ENCODE peak calls at places on chromosomes 5 and 9, in seven cellular contexts. E is H9, Q is fibroblast of the aortic adventitia, Z is epithelial cell of esophagus, S is fibroblast of lung, T is fibroblast of mammary gland, M is lower lobe of right lung. A is an unnamed sample.
A peak's percentile ranks its signal among the peaks of the same experiment; 100 is the strongest.

GRCh38 chr5:80408976-80409926 is 1.4 kb downstream of the ZFYVE16 start:
- DNase-seq in E (no peak), Q (peak; percentile 16), Z (peak; percentile 3), S (peak; percentile 38), T (peak; percentile 21), M (no peak), A (no peak)

GRCh38 chr5:142597546-142598337 is 88.1 kb downstream of the FGF1 start:
- DNase-seq in E (peak; percentile 48), Q (peak; percentile 80), Z (peak; percentile 93), S (peak; percentile 77), T (peak; percentile 92), M (no peak), A (peak; percentile 19)

GRCh38 chr5:67693956-67694564 is 497.5 kb upstream of the CD180 start:
- DNase-seq in E (no peak), Q (peak; percentile 67), Z (no peak), S (peak; percentile 98), T (peak; percentile 89), M (peak; percentile 54), A (no peak)

GRCh38 chr9:123359106-123359505 is 3.1 kb downstream of the CRB2 start:
- DNase-seq in E (no peak), Q (no peak), Z (no peak), S (no peak), T (no peak), M (no peak), A (no peak)

GRCh38 chr9:109312783-109313182 is 8.1 kb downstream of the EPB41L4B start:
- DNase-seq in E (no peak), Q (no peak), Z (no peak), S (no peak), T (no peak), M (no peak), A (no peak)

GRCh38 chr9:126674365-126675146 is 60.8 kb downstream of the LMX1B start:
- DNase-seq in E (no peak), Q (no peak), Z (no peak), S (no peak), T (no peak), M (no peak), A (no peak)

GRCh38 chr9:85515021-85515420 is 226.7 kb downstream of the AGTPBP1 start:
- DNase-seq in E (no peak), Q (no peak), Z (peak; percentile 95), S (no peak), T (no peak), M (no peak), A (no peak)

GRCh38 chr9:110638381-110638954 is 30.1 kb upstream of the MUSK start:
- DNase-seq in E (no peak), Q (peak; percentile 79), Z (peak; percentile 39), S (peak; percentile 74), T (peak; percentile 70), M (no peak), A (no peak)

GRCh38 chr5:42811591-42812392 is at the start of gene SELENOP:
- DNase-seq in E (no peak), Q (peak; percentile 26), Z (no peak), S (peak; percentile 94), T (peak; percentile 60), M (no peak), A (peak; percentile 14)

GRCh38 chr9:82532504-82532903 is 530.4 kb downstream of the RASEF start:
- DNase-seq in E (no peak), Q (peak; percentile 56), Z (peak; percentile 27), S (peak; percentile 14), T (peak; percentile 4), M (no peak), A (no peak)
- TF ChIP-seq CTCF in E (peak; percentile 36), Q (peak; percentile 41), Z (peak; percentile 39), S (peak; percentile 6), T (no peak), M (peak; percentile 51), A (no peak)

DNA sequence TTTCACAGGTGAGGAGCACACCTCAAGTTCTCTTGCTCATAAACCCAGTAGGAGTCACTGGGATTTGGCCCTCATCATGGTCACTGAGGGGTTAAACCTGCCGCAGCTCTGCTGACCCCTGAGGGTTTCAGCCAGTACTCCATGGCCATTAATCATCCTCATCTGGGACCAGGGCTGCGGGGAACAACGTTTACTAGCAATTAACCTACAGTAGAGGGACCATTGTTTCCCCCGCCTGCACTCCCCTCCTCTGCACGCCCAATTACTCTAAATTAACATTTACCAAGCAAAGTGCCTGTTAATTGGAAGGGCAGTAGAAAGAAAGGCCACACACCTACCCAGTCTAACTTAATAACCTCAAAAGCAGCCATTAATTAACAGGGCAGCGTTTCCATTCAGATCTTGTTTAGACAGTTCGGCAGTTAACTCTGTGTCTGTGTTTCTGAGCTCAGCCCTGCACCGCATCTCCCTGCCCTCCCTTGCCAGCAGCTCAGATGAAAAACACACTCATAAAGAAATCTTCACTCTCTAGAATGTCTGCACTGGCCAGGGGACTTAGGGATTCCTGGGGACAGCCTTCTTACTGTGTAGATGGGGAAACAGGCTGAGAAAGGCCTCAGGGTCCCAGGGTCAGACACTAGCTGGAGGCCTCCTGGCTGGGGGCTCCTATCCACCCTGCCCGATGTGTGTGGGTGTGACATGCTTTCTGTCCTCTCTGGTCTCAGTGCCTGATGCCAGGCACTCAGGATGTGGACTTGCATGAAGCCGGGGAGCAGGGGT is 51.6 kb downstream of the ALG2 start:
- DNase-seq in E (peak; percentile 72), Q (no peak), Z (no peak), S (no peak), T (no peak), M (no peak), A (no peak)
- TF ChIP-seq CTCF in E (peak; percentile 60), Q (no peak), Z (no peak), S (no peak), T (no peak), M (no peak), A (no peak)

DNA sequence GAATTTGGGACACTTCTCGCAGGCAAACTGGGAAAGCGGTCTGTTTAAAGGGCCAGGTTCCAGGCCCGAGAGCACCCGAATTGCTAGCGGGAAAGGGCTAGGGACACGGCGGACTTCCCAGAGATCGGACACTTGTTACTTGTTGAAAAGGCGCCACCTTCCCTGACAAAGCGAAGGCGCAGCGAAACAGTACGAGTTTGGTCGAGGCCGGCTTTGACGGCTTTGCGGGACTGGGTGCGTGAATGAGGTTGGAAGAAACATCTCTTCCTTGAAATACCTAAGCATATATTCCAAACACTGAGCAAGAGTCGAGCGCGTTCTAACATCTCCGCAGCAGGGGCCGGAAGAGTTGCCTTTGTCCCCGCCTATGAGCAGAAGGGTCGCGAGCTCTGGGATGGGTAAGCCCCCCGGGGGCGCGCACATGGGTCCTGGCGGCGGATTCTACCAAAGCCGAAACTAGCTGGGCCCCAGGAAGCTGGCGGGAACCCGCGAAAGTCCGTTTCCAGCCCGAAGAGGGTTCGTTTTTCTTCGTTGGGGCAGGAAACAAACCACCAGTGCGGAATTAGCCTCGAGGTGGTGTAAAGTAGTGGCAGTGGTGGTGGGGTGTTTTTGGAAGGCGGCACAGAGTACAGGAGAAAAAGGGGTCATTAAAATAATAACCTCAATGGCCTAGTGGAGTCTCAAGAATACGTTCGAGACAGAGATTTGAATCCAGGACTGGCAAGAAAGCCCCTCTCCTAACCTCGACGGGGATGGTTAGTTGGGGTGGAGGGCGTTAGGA is 1.5 kb downstream of the GDNF start:
- DNase-seq in E (peak; percentile 75), Q (peak; percentile 33), Z (no peak), S (no peak), T (peak; percentile 33), M (no peak), A (no peak)
- TF ChIP-seq CTCF in E (peak; percentile 42), Q (no peak), Z (peak; percentile 37), S (no peak), T (peak; percentile 20), M (no peak), A (peak; percentile 22)

GRCh38 chr9:68927165-68927564 is 86.7 kb downstream of the PRKACG start:
- DNase-seq in E (no peak), Q (no peak), Z (no peak), S (no peak), T (no peak), M (no peak), A (no peak)
- TF ChIP-seq CTCF in E (no peak), Q (no peak), Z (no peak), S (no peak), T (no peak), M (no peak), A (no peak)

GRCh38 chr5:141182248-141182647 is at the start of gene PCDHB16:
- DNase-seq in E (peak; percentile 84), Q (peak; percentile 24), Z (no peak), S (peak; percentile 5), T (peak; percentile 17), M (no peak), A (no peak)
- TF ChIP-seq CTCF in E (peak; percentile 87), Q (peak; percentile 20), Z (no peak), S (no peak), T (no peak), M (peak; percentile 28), A (peak; percentile 6)

GRCh38 chr5:133260715-133261114 is 208.9 kb downstream of the HSPA4 start:
- DNase-seq in E (no peak), Q (no peak), Z (no peak), S (no peak), T (no peak), M (no peak), A (no peak)
- TF ChIP-seq CTCF in E (peak; percentile 23), Q (peak; percentile 13), Z (peak; percentile 10), S (peak; percentile 30), T (peak; percentile 6), M (no peak), A (no peak)

GRCh38 chr5:1975898-1976765 is 93.4 kb upstream of the IRX4 start:
- DNase-seq in E (no peak), Q (peak; percentile 38), Z (peak; percentile 51), S (peak; percentile 34), T (peak; percentile 27), M (no peak), A (no peak)
- TF ChIP-seq CTCF in E (peak; percentile 16), Q (peak; percentile 19), Z (peak; percentile 21), S (peak; percentile 9), T (peak; percentile 26), M (peak; percentile 6), A (no peak)

DNA sequence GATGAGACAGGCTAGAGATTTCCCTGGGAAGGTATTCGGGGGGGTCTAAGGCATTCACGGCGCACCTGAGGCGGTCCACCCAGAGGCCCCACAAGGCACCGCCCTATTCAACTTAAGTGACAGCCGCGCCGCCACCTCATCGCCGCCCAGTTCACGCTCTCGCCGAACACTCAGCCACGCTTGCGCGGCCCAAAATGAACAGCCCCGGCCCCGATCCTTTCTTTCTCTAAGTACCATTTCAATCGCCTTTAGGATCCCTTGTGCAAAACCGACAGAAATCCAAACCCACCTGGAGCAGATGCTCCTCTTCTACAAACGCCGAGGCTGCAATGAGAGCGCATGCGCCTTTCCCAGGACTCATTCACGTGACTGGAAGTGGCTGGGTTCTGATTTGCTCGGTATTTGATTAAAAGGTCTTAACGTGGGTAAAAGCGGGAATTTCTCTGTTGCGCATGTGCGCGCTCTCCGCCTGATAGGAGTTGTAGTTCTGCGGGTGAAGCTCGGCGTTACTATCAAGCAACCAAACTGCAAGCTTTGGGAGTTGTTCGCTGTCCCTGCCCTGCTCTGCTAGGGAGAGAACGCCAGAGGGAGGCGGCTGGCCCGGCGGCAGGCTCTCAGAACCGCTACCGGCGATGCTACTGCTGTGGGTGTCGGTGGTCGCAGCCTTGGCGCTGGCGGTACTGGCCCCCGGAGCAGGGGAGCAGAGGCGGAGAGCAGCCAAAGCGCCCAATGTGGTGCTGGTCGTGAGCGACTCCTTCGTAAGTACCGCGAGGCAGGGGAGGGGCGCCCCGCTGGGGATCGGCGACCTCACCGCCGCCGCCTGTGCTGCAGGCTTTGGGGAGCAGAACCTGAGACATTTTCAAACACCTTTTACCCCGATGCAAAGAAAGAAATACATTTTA is at the start of the genes ARSK and SKIC3:
- DNase-seq in E (peak; percentile 96), Q (peak; percentile 100), Z (peak; percentile 99), S (peak; percentile 100), T (peak; percentile 99), M (peak; percentile 96), A (peak; percentile 99)
- TF ChIP-seq CTCF in E (peak; percentile 42), Q (peak; percentile 66), Z (peak; percentile 44), S (peak; percentile 54), T (peak; percentile 31), M (peak; percentile 47), A (peak; percentile 58)

A was measured in AG09319.